ENCODE peak calls at places on chromosomes 16 and 17, in ten cellular contexts. T is neural progenitor cell, V is K562, J is SJSA1, Y is PC-3, Q is iPS DF 6.9, K is transverse colon, D is adrenal gland, I is body of pancreas, P is DND-41. H is an unnamed sample. For H3K36me3, the result is how much of the 10 kb centered on the place peaks cover.

GRCh38 chr17:60351012-60351695 is 40.8 kb downstream of the USP32 start:
- DNase-seq in T (no peak), V (no peak), J (no peak), Y (no peak), Q (no peak), K (no peak), D (no peak), I (no peak), P (no peak), H (no peak)

GRCh38 chr17:61338874-61339478 is 60.7 kb upstream of the TBX2 start:
- DNase-seq in T (no peak), V (no peak), J (no peak), Y (no peak), Q (no peak), K (no peak), D (no peak), I (no peak), P (no peak), H (no peak)

GRCh38 chr16:78505544-78506371 is 406.3 kb downstream of the WWOX start:
- DNase-seq in T (no peak), V (peak), J (no peak), Y (no peak), Q (no peak), K (peak), D (peak), I (peak), P (no peak), H (peak)

GRCh38 chr17:83055911-83056582 is 23.4 kb upstream of the METRNL start:
- DNase-seq in T (peak), V (no peak), J (peak), Y (peak), Q (no peak), K (no peak), D (peak), I (no peak), P (no peak), H (no peak)

GRCh38 chr16:8853611-8854010 is 15.2 kb downstream of the CARHSP1 start:
- DNase-seq in T (no peak), V (no peak), J (no peak), Y (no peak), Q (no peak), K (no peak), D (no peak), I (no peak), P (no peak), H (no peak)

GRCh38 chr17:77734371-77735050 is 224.0 kb upstream of the TNRC6C start:
- DNase-seq in T (peak), V (peak), J (peak), Y (no peak), Q (no peak), K (peak), D (peak), I (peak), P (no peak), H (peak)

GRCh38 chr16:66258916-66259845 is 107.3 kb upstream of the CDH5 start:
- DNase-seq in T (no peak), V (no peak), J (no peak), Y (no peak), Q (no peak), K (no peak), D (no peak), I (no peak), P (no peak), H (no peak)

GRCh38 chr16:84175351-84176081 is 11.3 kb downstream of the TAF1C start:
- DNase-seq in T (peak), V (peak), J (peak), Y (peak), Q (peak), K (peak), D (peak), I (peak), P (peak), H (peak)

GRCh38 chr17:67995568-67996191 is 589 bp downstream of the C17orf58 start:
- DNase-seq in T (peak), V (no peak), J (no peak), Y (peak), Q (no peak), K (peak), D (no peak), I (peak), P (no peak), H (peak)

GRCh38 chr16:64738321-64738960 is 383.4 kb downstream of the CDH11 start:
- DNase-seq in T (no peak), V (no peak), J (no peak), Y (no peak), Q (no peak), K (no peak), D (no peak), I (no peak), P (no peak), H (no peak)

GRCh38 chr16:12819126-12820117 is 15.7 kb upstream of the CPPED1 start:
- DNase-seq in T (peak), V (peak), J (peak), Y (peak), Q (peak), K (peak), D (peak), I (peak), P (peak), H (peak)

GRCh38 chr17:18261146-18261515 is 669 bp downstream of the MIEF2 start:
- DNase-seq in T (peak), V (peak), J (no peak), Y (peak), Q (no peak), K (peak), D (peak), I (peak), P (no peak), H (peak)

GRCh38 chr16:66574081-66574480 is 5.2 kb upstream of the CMTM2 start:
- DNase-seq in T (no peak), V (no peak), J (no peak), Y (no peak), Q (no peak), K (no peak), D (no peak), I (no peak), P (no peak), H (no peak)

GRCh38 chr16:681746-682427 is 1.7 kb downstream of the STUB1 start:
- DNase-seq in T (no peak), V (peak), J (no peak), Y (peak), Q (no peak), K (no peak), D (no peak), I (no peak), P (no peak), H (peak)

GRCh38 chr16:49923411-49923810 is 67.5 kb upstream of the ZNF423 start:
- DNase-seq in T (no peak), V (no peak), J (no peak), Y (no peak), Q (no peak), K (no peak), D (no peak), I (no peak), P (no peak), H (no peak)

GRCh38 chr16:49834496-49835009 is 21.4 kb downstream of the ZNF423 start:
- DNase-seq in T (peak), V (no peak), J (no peak), Y (no peak), Q (no peak), K (peak), D (no peak), I (peak), P (peak), H (peak)

GRCh38 chr16:85395913-85396878 is 216.9 kb upstream of the GSE1 start:
- DNase-seq in T (no peak), V (no peak), J (peak), Y (no peak), Q (no peak), K (no peak), D (peak), I (peak), P (peak), H (no peak)
- H3K27ac ChIP-seq in T (no peak), V (no peak), J (peak), Y (no peak), Q (no peak), K (peak), D (peak), I (peak), P (peak), H (no peak)

GRCh38 chr16:89993971-89994370 is 25.3 kb downstream of the DBNDD1 start:
- DNase-seq in T (no peak), V (no peak), J (no peak), Y (no peak), Q (no peak), K (no peak), D (no peak), I (no peak), P (no peak), H (no peak)

GRCh38 chr16:89993377-89993776 is 25.9 kb downstream of the DBNDD1 start:
- DNase-seq in T (no peak), V (no peak), J (no peak), Y (no peak), Q (no peak), K (no peak), D (no peak), I (no peak), P (no peak), H (no peak)

GRCh38 chr16:89996178-89996489 is 23.1 kb downstream of the DBNDD1 start:
- DNase-seq in T (no peak), V (no peak), J (no peak), Y (no peak), Q (no peak), K (no peak), D (no peak), I (no peak), P (no peak), H (no peak)

GRCh38 chr16:89990799-89991198 is 28.5 kb downstream of the DBNDD1 start:
- DNase-seq in T (no peak), V (no peak), J (no peak), Y (no peak), Q (no peak), K (no peak), D (no peak), I (no peak), P (no peak), H (no peak)

DNA sequence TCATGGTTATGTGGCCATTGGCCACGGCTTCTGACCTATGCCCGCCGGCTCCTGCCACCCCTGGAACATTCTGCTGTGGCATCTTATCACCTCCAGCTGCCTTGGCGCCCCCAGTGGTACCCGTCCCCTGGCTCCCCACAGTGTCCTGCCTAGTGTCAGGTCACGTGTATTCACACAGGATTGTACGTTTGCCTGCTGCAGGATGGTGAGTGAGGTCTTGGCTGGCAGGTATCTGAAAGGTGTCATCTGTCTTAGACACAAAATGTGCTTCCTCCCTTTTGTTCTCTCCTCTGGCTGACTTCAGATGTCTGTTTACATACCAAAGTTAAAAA is 24.9 kb downstream of the DBNDD1 start:
- DNase-seq in T (no peak), V (no peak), J (no peak), Y (no peak), Q (no peak), K (no peak), D (no peak), I (no peak), P (no peak), H (no peak)
- H3K36me3 ChIP-seq in T (under half), V (half or more), J (half or more), Y (under half), Q (under half), K (under half), D (under half), I (under half), P (half or more), H (under half)

DNA sequence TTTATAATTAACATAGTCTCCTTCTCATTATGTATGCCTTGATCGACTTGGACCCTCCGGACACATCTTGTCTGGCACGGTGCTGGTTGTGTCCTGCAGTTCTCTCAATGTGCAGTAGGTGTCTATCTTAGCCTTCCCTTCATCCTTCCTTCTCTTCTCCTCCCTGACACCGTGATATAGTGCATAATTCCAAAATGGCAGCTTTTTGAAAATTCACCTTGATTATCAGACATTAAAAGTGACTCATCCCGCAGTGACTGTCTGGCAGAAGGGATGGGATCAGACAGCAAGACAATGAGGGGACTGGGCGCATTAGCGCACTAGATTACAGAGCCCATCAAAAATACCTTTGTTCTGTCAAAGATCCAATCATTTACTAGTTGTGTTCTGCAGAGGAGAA is 70.0 kb upstream of the PMFBP1 start:
- DNase-seq in T (peak), V (peak), J (no peak), Y (peak), Q (peak), K (peak), D (no peak), I (peak), P (no peak), H (no peak)
- H3K27ac ChIP-seq in T (no peak), V (no peak), J (no peak), Y (no peak), Q (no peak), K (no peak), D (no peak), I (no peak), P (no peak), H (no peak)

GRCh38 chr17:30279156-30279555 is 12.6 kb downstream of the BLMH start:
- DNase-seq in T (no peak), V (no peak), J (no peak), Y (no peak), Q (no peak), K (no peak), D (no peak), I (no peak), P (no peak), H (no peak)

GRCh38 chr17:30275911-30276310 is 15.8 kb downstream of the BLMH start:
- DNase-seq in T (no peak), V (no peak), J (no peak), Y (no peak), Q (no peak), K (no peak), D (no peak), I (no peak), P (no peak), H (no peak)

GRCh38 chr17:30274887-30275286 is 16.9 kb downstream of the BLMH start:
- DNase-seq in T (no peak), V (no peak), J (no peak), Y (no peak), Q (no peak), K (no peak), D (no peak), I (no peak), P (no peak), H (no peak)

GRCh38 chr17:30273373-30273772 is 18.4 kb downstream of the BLMH start:
- DNase-seq in T (no peak), V (no peak), J (no peak), Y (no peak), Q (no peak), K (no peak), D (no peak), I (no peak), P (no peak), H (no peak)

GRCh38 chr17:30278032-30278431 is 13.7 kb downstream of the BLMH start:
- DNase-seq in T (peak), V (no peak), J (no peak), Y (peak), Q (no peak), K (no peak), D (no peak), I (peak), P (peak), H (peak)
- H3K36me3 ChIP-seq in T (under half), V (half or more), J (half or more), Y (under half), Q (under half), K (under half), D (under half), I (under half), P (half or more), H (half or more)

GRCh38 chr17:55410722-55411462 is 10.7 kb downstream of the MMD start:
- DNase-seq in T (no peak), V (no peak), J (no peak), Y (peak), Q (no peak), K (no peak), D (peak), I (no peak), P (no peak), H (no peak)

GRCh38 chr17:55405600-55405999 is 16.0 kb downstream of the MMD start:
- DNase-seq in T (no peak), V (no peak), J (no peak), Y (no peak), Q (no peak), K (no peak), D (no peak), I (no peak), P (no peak), H (no peak)

GRCh38 chr17:55411463-55411855 is 10.2 kb downstream of the MMD start:
- DNase-seq in T (no peak), V (no peak), J (no peak), Y (no peak), Q (no peak), K (no peak), D (no peak), I (no peak), P (no peak), H (no peak)

GRCh38 chr17:55407641-55408566 is 13.7 kb downstream of the MMD start:
- DNase-seq in T (no peak), V (no peak), J (no peak), Y (no peak), Q (no peak), K (no peak), D (no peak), I (no peak), P (no peak), H (no peak)

GRCh38 chr17:55409030-55409800 is 12.4 kb downstream of the MMD start:
- DNase-seq in T (no peak), V (no peak), J (no peak), Y (no peak), Q (no peak), K (no peak), D (no peak), I (no peak), P (no peak), H (no peak)
- H3K27ac ChIP-seq in T (no peak), V (no peak), J (no peak), Y (no peak), Q (no peak), K (no peak), D (no peak), I (no peak), P (no peak), H (no peak)

DNA sequence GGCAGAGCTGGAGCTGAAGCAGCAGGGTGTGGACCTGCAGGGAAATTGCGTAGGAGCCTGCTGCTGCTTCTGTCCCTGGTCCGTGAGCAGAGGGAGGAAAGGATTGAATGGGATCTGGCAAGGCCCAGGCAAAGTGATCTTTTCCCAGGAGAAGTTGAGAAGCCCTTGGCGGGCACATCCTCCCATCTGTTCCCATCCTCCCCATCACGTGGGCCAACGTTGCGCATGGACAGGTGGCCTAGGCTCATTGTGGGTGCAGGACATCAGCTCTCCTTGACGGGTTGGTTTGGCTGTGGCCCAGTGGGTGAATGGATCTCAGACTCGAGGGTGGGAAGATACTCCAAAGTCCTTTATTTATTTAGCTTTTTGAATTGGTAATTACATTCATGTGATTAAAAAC is 29.4 kb upstream of the POLR3E start:
- DNase-seq in T (no peak), V (no peak), J (no peak), Y (no peak), Q (no peak), K (no peak), D (no peak), I (no peak), P (no peak), H (no peak)
- H3K36me3 ChIP-seq in T (under half), V (half or more), J (under half), Y (under half), Q (under half), K (under half), D (half or more), I (under half), P (under half), H (under half)